ENCODE peak calls at places on chromosomes 5 and 9, in six cellular contexts. One of them, this sample, is unnamed.

GRCh38 chr9:98006127-98006796 is 23.1 kb downstream of the ANP32B start:
- DNase-seq in fibroblast of mammary gland: no peak
- DNase-seq in lower lobe of right lung: no peak
- DNase-seq in CD8-positive, alpha-beta T cell: no peak
- DNase-seq in psoas muscle: no peak
- DNase-seq in brain microvascular endothelial cell: no peak
- DNase-seq in this sample: peak; percentile 27

GRCh38 chr5:5341531-5342292 is 80.8 kb upstream of the ICE1 start:
- DNase-seq in fibroblast of mammary gland: peak; percentile 79
- DNase-seq in lower lobe of right lung: no peak
- DNase-seq in CD8-positive, alpha-beta T cell: no peak
- DNase-seq in psoas muscle: no peak
- DNase-seq in brain microvascular endothelial cell: no peak
- DNase-seq in this sample: no peak

GRCh38 chr5:111095982-111096381 is 3.8 kb downstream of the WDR36 start:
- DNase-seq in fibroblast of mammary gland: no peak
- DNase-seq in lower lobe of right lung: no peak
- DNase-seq in CD8-positive, alpha-beta T cell: no peak
- DNase-seq in psoas muscle: no peak
- DNase-seq in brain microvascular endothelial cell: no peak
- DNase-seq in this sample: no peak

GRCh38 chr5:89005990-89006389 is 123.0 kb upstream of the MEF2C start:
- DNase-seq in fibroblast of mammary gland: no peak
- DNase-seq in lower lobe of right lung: no peak
- DNase-seq in CD8-positive, alpha-beta T cell: no peak
- DNase-seq in psoas muscle: no peak
- DNase-seq in brain microvascular endothelial cell: no peak
- DNase-seq in this sample: no peak

GRCh38 chr9:116361558-116361957 is 208.0 kb downstream of the PAPPA start:
- DNase-seq in fibroblast of mammary gland: no peak
- DNase-seq in lower lobe of right lung: no peak
- DNase-seq in CD8-positive, alpha-beta T cell: no peak
- DNase-seq in psoas muscle: no peak
- DNase-seq in brain microvascular endothelial cell: no peak
- DNase-seq in this sample: no peak

GRCh38 chr9:115397591-115398312 is 279.8 kb upstream of the TNC start:
- DNase-seq in fibroblast of mammary gland: no peak
- DNase-seq in lower lobe of right lung: no peak
- DNase-seq in CD8-positive, alpha-beta T cell: no peak
- DNase-seq in psoas muscle: no peak
- DNase-seq in brain microvascular endothelial cell: no peak
- DNase-seq in this sample: no peak

GRCh38 chr5:91407204-91407603 is 24.1 kb upstream of the ARRDC3 start:
- DNase-seq in fibroblast of mammary gland: no peak
- DNase-seq in lower lobe of right lung: no peak
- DNase-seq in CD8-positive, alpha-beta T cell: no peak
- DNase-seq in psoas muscle: no peak
- DNase-seq in brain microvascular endothelial cell: no peak
- DNase-seq in this sample: no peak

GRCh38 chr9:70105142-70105541 is 61.5 kb downstream of the MAMDC2 start:
- DNase-seq in fibroblast of mammary gland: no peak
- DNase-seq in lower lobe of right lung: no peak
- DNase-seq in CD8-positive, alpha-beta T cell: no peak
- DNase-seq in psoas muscle: no peak
- DNase-seq in brain microvascular endothelial cell: no peak
- DNase-seq in this sample: no peak

GRCh38 chr9:97109194-97109811 is 70.4 kb upstream of the CTSV start:
- DNase-seq in fibroblast of mammary gland: peak; percentile 42
- DNase-seq in lower lobe of right lung: no peak
- DNase-seq in CD8-positive, alpha-beta T cell: peak; percentile 24
- DNase-seq in psoas muscle: no peak
- DNase-seq in brain microvascular endothelial cell: peak; percentile 35
- DNase-seq in this sample: peak; percentile 23

GRCh38 chr5:59798862-59799667 is 94.5 kb downstream of the PDE4D start:
- DNase-seq in fibroblast of mammary gland: peak; percentile 43
- DNase-seq in lower lobe of right lung: no peak
- DNase-seq in CD8-positive, alpha-beta T cell: no peak
- DNase-seq in psoas muscle: no peak
- DNase-seq in brain microvascular endothelial cell: no peak
- DNase-seq in this sample: peak; percentile 61

GRCh38 chr9:112334319-112334828 is 955 bp upstream of the PTBP3 start:
- DNase-seq in fibroblast of mammary gland: peak; percentile 49
- DNase-seq in lower lobe of right lung: no peak
- DNase-seq in CD8-positive, alpha-beta T cell: peak; percentile 73
- DNase-seq in psoas muscle: no peak
- DNase-seq in brain microvascular endothelial cell: no peak
- DNase-seq in this sample: peak; percentile 54

GRCh38 chr5:1884638-1885475 is 2.1 kb upstream of the IRX4 start:
- DNase-seq in fibroblast of mammary gland: no peak
- DNase-seq in lower lobe of right lung: peak; percentile 19
- DNase-seq in CD8-positive, alpha-beta T cell: no peak
- DNase-seq in psoas muscle: no peak
- DNase-seq in brain microvascular endothelial cell: no peak
- DNase-seq in this sample: no peak

GRCh38 chr5:140108093-140109049 is 5.5 kb upstream of the PURA start:
- DNase-seq in fibroblast of mammary gland: no peak
- DNase-seq in lower lobe of right lung: peak; percentile 50
- DNase-seq in CD8-positive, alpha-beta T cell: peak; percentile 29
- DNase-seq in psoas muscle: peak; percentile 21
- DNase-seq in brain microvascular endothelial cell: no peak
- DNase-seq in this sample: no peak

GRCh38 chr9:27664136-27664819 is 91.0 kb upstream of the C9orf72 start:
- DNase-seq in fibroblast of mammary gland: no peak
- DNase-seq in lower lobe of right lung: no peak
- DNase-seq in CD8-positive, alpha-beta T cell: no peak
- DNase-seq in psoas muscle: no peak
- DNase-seq in brain microvascular endothelial cell: no peak
- DNase-seq in this sample: no peak

GRCh38 chr5:52738095-52738506 is 49.6 kb upstream of the ITGA1 start:
- DNase-seq in fibroblast of mammary gland: peak; percentile 25
- DNase-seq in lower lobe of right lung: no peak
- DNase-seq in CD8-positive, alpha-beta T cell: no peak
- DNase-seq in psoas muscle: no peak
- DNase-seq in brain microvascular endothelial cell: peak; percentile 85
- DNase-seq in this sample: no peak

GRCh38 chr5:145777445-145778063 is 57.6 kb downstream of the PRELID2 start:
- DNase-seq in fibroblast of mammary gland: no peak
- DNase-seq in lower lobe of right lung: no peak
- DNase-seq in CD8-positive, alpha-beta T cell: no peak
- DNase-seq in psoas muscle: no peak
- DNase-seq in brain microvascular endothelial cell: no peak
- DNase-seq in this sample: no peak

GRCh38 chr9:98516897-98517503 is 191.7 kb downstream of the GABBR2 start:
- DNase-seq in fibroblast of mammary gland: no peak
- DNase-seq in lower lobe of right lung: no peak
- DNase-seq in CD8-positive, alpha-beta T cell: no peak
- DNase-seq in psoas muscle: no peak
- DNase-seq in brain microvascular endothelial cell: no peak
- DNase-seq in this sample: no peak

GRCh38 chr9:119375892-119376291 is 6.7 kb upstream of the BRINP1 start:
- DNase-seq in fibroblast of mammary gland: peak; percentile 43
- DNase-seq in lower lobe of right lung: no peak
- DNase-seq in CD8-positive, alpha-beta T cell: no peak
- DNase-seq in psoas muscle: no peak
- DNase-seq in brain microvascular endothelial cell: no peak
- DNase-seq in this sample: no peak

GRCh38 chr5:90326995-90327394 is 82.6 kb downstream of the CETN3 start:
- DNase-seq in fibroblast of mammary gland: no peak
- DNase-seq in lower lobe of right lung: no peak
- DNase-seq in CD8-positive, alpha-beta T cell: no peak
- DNase-seq in psoas muscle: no peak
- DNase-seq in brain microvascular endothelial cell: no peak
- DNase-seq in this sample: no peak

GRCh38 chr5:180704362-180704761 is 35.5 kb downstream of the OR2Y1 start:
- DNase-seq in fibroblast of mammary gland: peak; percentile 30
- DNase-seq in lower lobe of right lung: no peak
- DNase-seq in CD8-positive, alpha-beta T cell: no peak
- DNase-seq in psoas muscle: no peak
- DNase-seq in brain microvascular endothelial cell: peak; percentile 64
- DNase-seq in this sample: no peak

GRCh38 chr9:81619353-81620008 is 69.9 kb downstream of the TLE1 start:
- DNase-seq in fibroblast of mammary gland: peak; percentile 87
- DNase-seq in lower lobe of right lung: no peak
- DNase-seq in CD8-positive, alpha-beta T cell: no peak
- DNase-seq in psoas muscle: no peak
- DNase-seq in brain microvascular endothelial cell: peak; percentile 69
- DNase-seq in this sample: peak; percentile 92

GRCh38 chr5:162752612-162753011 is 684.8 kb upstream of the CCNG1 start:
- DNase-seq in fibroblast of mammary gland: no peak
- DNase-seq in lower lobe of right lung: no peak
- DNase-seq in CD8-positive, alpha-beta T cell: no peak
- DNase-seq in psoas muscle: no peak
- DNase-seq in brain microvascular endothelial cell: no peak
- DNase-seq in this sample: no peak

GRCh38 chr5:124599048-124599973 is 147.1 kb downstream of the ZNF608 start:
- DNase-seq in fibroblast of mammary gland: peak; percentile 5
- DNase-seq in lower lobe of right lung: no peak
- DNase-seq in CD8-positive, alpha-beta T cell: no peak
- DNase-seq in psoas muscle: no peak
- DNase-seq in brain microvascular endothelial cell: peak; percentile 46
- DNase-seq in this sample: peak; percentile 83

GRCh38 chr5:37847978-37848425 is 8.2 kb upstream of the GDNF start:
- DNase-seq in fibroblast of mammary gland: peak; percentile 92
- DNase-seq in lower lobe of right lung: no peak
- DNase-seq in CD8-positive, alpha-beta T cell: no peak
- DNase-seq in psoas muscle: no peak
- DNase-seq in brain microvascular endothelial cell: peak; percentile 34
- DNase-seq in this sample: peak; percentile 62

GRCh38 chr9:113887436-113887835 is 11.3 kb downstream of the ZNF618 start:
- DNase-seq in fibroblast of mammary gland: no peak
- DNase-seq in lower lobe of right lung: no peak
- DNase-seq in CD8-positive, alpha-beta T cell: no peak
- DNase-seq in psoas muscle: no peak
- DNase-seq in brain microvascular endothelial cell: no peak
- DNase-seq in this sample: no peak

GRCh38 chr9:113886003-113886324 is 9.9 kb downstream of the ZNF618 start:
- DNase-seq in fibroblast of mammary gland: peak; percentile 38
- DNase-seq in lower lobe of right lung: no peak
- DNase-seq in CD8-positive, alpha-beta T cell: no peak
- DNase-seq in psoas muscle: no peak
- DNase-seq in brain microvascular endothelial cell: no peak
- DNase-seq in this sample: peak; percentile 30

GRCh38 chr9:113886933-113887332 is 10.8 kb downstream of the ZNF618 start:
- DNase-seq in fibroblast of mammary gland: no peak
- DNase-seq in lower lobe of right lung: no peak
- DNase-seq in CD8-positive, alpha-beta T cell: no peak
- DNase-seq in psoas muscle: no peak
- DNase-seq in brain microvascular endothelial cell: peak; percentile 18
- DNase-seq in this sample: peak; percentile 31

GRCh38 chr9:113885183-113886002 is 9.3 kb downstream of the ZNF618 start:
- DNase-seq in fibroblast of mammary gland: no peak
- DNase-seq in lower lobe of right lung: no peak
- DNase-seq in CD8-positive, alpha-beta T cell: no peak
- DNase-seq in psoas muscle: no peak
- DNase-seq in brain microvascular endothelial cell: no peak
- DNase-seq in this sample: no peak

GRCh38 chr9:113886471-113886870 is 10.4 kb downstream of the ZNF618 start:
- DNase-seq in fibroblast of mammary gland: no peak
- DNase-seq in lower lobe of right lung: no peak
- DNase-seq in CD8-positive, alpha-beta T cell: no peak
- DNase-seq in psoas muscle: no peak
- DNase-seq in brain microvascular endothelial cell: no peak
- DNase-seq in this sample: peak; percentile 42
- H3K4me3 ChIP-seq in fibroblast of mammary gland: peak overlapping the region; percentile 23
- H3K4me3 ChIP-seq in lower lobe of right lung: peak overlapping the region; percentile 42
- H3K4me3 ChIP-seq in CD8-positive, alpha-beta T cell: peak overlapping the region; percentile 42
- H3K4me3 ChIP-seq in psoas muscle: peak overlapping the region; percentile 31
- H3K4me3 ChIP-seq in brain microvascular endothelial cell: no peak overlapping the region
- H3K4me3 ChIP-seq in this sample: no peak overlapping the region

GRCh38 chr5:158676642-158677489 is 422.9 kb downstream of the EBF1 start:
- DNase-seq in fibroblast of mammary gland: no peak
- DNase-seq in lower lobe of right lung: no peak
- DNase-seq in CD8-positive, alpha-beta T cell: no peak
- DNase-seq in psoas muscle: no peak
- DNase-seq in brain microvascular endothelial cell: no peak
- DNase-seq in this sample: no peak
- TF ChIP-seq CTCF in fibroblast of mammary gland: no peak
- TF ChIP-seq CTCF in lower lobe of right lung: no peak
- TF ChIP-seq CTCF in CD8-positive, alpha-beta T cell: no peak
- TF ChIP-seq CTCF in psoas muscle: no peak
- TF ChIP-seq CTCF in brain microvascular endothelial cell: peak; percentile 51
- TF ChIP-seq CTCF in this sample: no peak

DNA sequence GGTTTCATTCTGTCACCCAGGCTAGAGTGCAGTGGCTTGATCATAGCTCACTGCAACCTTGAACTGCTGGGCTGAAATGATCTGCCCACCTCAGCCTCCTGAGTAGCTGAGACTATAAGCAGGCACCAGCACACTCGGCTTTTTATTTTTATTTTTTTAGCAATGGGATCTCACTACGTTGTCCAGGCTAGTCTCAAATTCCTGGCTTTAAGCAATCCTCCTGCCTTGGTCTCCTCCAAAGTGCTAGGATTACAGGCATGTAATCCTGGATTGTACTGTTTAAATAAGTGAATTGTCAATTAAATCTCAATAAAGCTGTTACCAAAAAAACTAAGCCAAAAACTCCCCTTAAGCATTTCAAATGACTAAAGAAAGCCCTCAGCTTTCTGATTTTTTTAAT is 18.9 kb downstream of the GOLPH3 start:
- DNase-seq in fibroblast of mammary gland: no peak
- DNase-seq in lower lobe of right lung: no peak
- DNase-seq in CD8-positive, alpha-beta T cell: no peak
- DNase-seq in psoas muscle: no peak
- DNase-seq in brain microvascular endothelial cell: no peak
- DNase-seq in this sample: no peak
- H3K4me3 ChIP-seq in fibroblast of mammary gland: no peak overlapping the region
- H3K4me3 ChIP-seq in lower lobe of right lung: no peak overlapping the region
- H3K4me3 ChIP-seq in CD8-positive, alpha-beta T cell: no peak overlapping the region
- H3K4me3 ChIP-seq in psoas muscle: no peak overlapping the region
- H3K4me3 ChIP-seq in brain microvascular endothelial cell: no peak overlapping the region
- H3K4me3 ChIP-seq in this sample: no peak overlapping the region

GRCh38 chr5:131514316-131515275 is 120.4 kb downstream of the RAPGEF6 start:
- DNase-seq in fibroblast of mammary gland: peak; percentile 43
- DNase-seq in lower lobe of right lung: no peak
- DNase-seq in CD8-positive, alpha-beta T cell: peak; percentile 24
- DNase-seq in psoas muscle: no peak
- DNase-seq in brain microvascular endothelial cell: peak; percentile 16
- DNase-seq in this sample: no peak
- TF ChIP-seq CTCF in fibroblast of mammary gland: peak; percentile 9
- TF ChIP-seq CTCF in lower lobe of right lung: peak; percentile 13
- TF ChIP-seq CTCF in CD8-positive, alpha-beta T cell: peak; percentile 9
- TF ChIP-seq CTCF in psoas muscle: peak; percentile 6
- TF ChIP-seq CTCF in brain microvascular endothelial cell: peak; percentile 31
- TF ChIP-seq CTCF in this sample: peak; percentile 17